ENCODE peak calls at places on chromosomes 12 and 14, in eight cellular contexts. One of them, this sample, is unnamed. For H3K4me1, the result is how much of the 10 kb centered on the place peaks cover.

GRCh38 chr12:110042260-110042659 is 6.1 kb downstream of the C12orf76 start:
- DNase-seq in vagina: no peak
- DNase-seq in stomach: no peak
- DNase-seq in SK-N-SH: no peak
- DNase-seq in GM23338: no peak
- DNase-seq in endothelial cell of umbilical vein: no peak
- DNase-seq in K562: no peak
- DNase-seq in HCT116: no peak
- DNase-seq in this sample: no peak

GRCh38 chr12:55831407-55831880 is 2.1 kb upstream of the DNAJC14 start:
- DNase-seq in vagina: no peak
- DNase-seq in stomach: no peak
- DNase-seq in SK-N-SH: peak
- DNase-seq in GM23338: no peak
- DNase-seq in endothelial cell of umbilical vein: no peak
- DNase-seq in K562: no peak
- DNase-seq in HCT116: no peak
- DNase-seq in this sample: peak

GRCh38 chr12:22406622-22407021 is 72.1 kb upstream of the ST8SIA1 start:
- DNase-seq in vagina: no peak
- DNase-seq in stomach: no peak
- DNase-seq in SK-N-SH: no peak
- DNase-seq in GM23338: no peak
- DNase-seq in endothelial cell of umbilical vein: no peak
- DNase-seq in K562: no peak
- DNase-seq in HCT116: no peak
- DNase-seq in this sample: no peak

GRCh38 chr12:6700646-6701051 is at the start of gene PIANP:
- DNase-seq in vagina: no peak
- DNase-seq in stomach: peak
- DNase-seq in SK-N-SH: peak
- DNase-seq in GM23338: peak
- DNase-seq in endothelial cell of umbilical vein: no peak
- DNase-seq in K562: peak
- DNase-seq in HCT116: no peak
- DNase-seq in this sample: peak

GRCh38 chr14:31435276-31435675 is 14.9 kb upstream of the HEATR5A start:
- DNase-seq in vagina: no peak
- DNase-seq in stomach: no peak
- DNase-seq in SK-N-SH: no peak
- DNase-seq in GM23338: no peak
- DNase-seq in endothelial cell of umbilical vein: no peak
- DNase-seq in K562: no peak
- DNase-seq in HCT116: no peak
- DNase-seq in this sample: no peak

GRCh38 chr12:24596768-24597388 is 352.0 kb downstream of the BCAT1 start:
- DNase-seq in vagina: no peak
- DNase-seq in stomach: no peak
- DNase-seq in SK-N-SH: peak
- DNase-seq in GM23338: peak
- DNase-seq in endothelial cell of umbilical vein: peak
- DNase-seq in K562: peak
- DNase-seq in HCT116: no peak
- DNase-seq in this sample: no peak

GRCh38 chr12:1811281-1811947 is 9.0 kb upstream of the LRTM2 start:
- DNase-seq in vagina: no peak
- DNase-seq in stomach: no peak
- DNase-seq in SK-N-SH: no peak
- DNase-seq in GM23338: no peak
- DNase-seq in endothelial cell of umbilical vein: peak
- DNase-seq in K562: no peak
- DNase-seq in HCT116: no peak
- DNase-seq in this sample: peak

GRCh38 chr12:7221486-7221885 is 32.0 kb downstream of the PEX5 start:
- DNase-seq in vagina: no peak
- DNase-seq in stomach: no peak
- DNase-seq in SK-N-SH: no peak
- DNase-seq in GM23338: no peak
- DNase-seq in endothelial cell of umbilical vein: no peak
- DNase-seq in K562: no peak
- DNase-seq in HCT116: no peak
- DNase-seq in this sample: no peak

GRCh38 chr12:52061470-52062166 is 8.2 kb upstream of the ATG101 start:
- DNase-seq in vagina: no peak
- DNase-seq in stomach: no peak
- DNase-seq in SK-N-SH: no peak
- DNase-seq in GM23338: no peak
- DNase-seq in endothelial cell of umbilical vein: no peak
- DNase-seq in K562: no peak
- DNase-seq in HCT116: no peak
- DNase-seq in this sample: no peak

GRCh38 chr14:89269404-89269803 is 147.6 kb downstream of the FOXN3 start:
- DNase-seq in vagina: no peak
- DNase-seq in stomach: no peak
- DNase-seq in SK-N-SH: no peak
- DNase-seq in GM23338: no peak
- DNase-seq in endothelial cell of umbilical vein: peak
- DNase-seq in K562: no peak
- DNase-seq in HCT116: no peak
- DNase-seq in this sample: no peak

GRCh38 chr14:74346341-74346740 is 1.9 kb upstream of the VRTN start:
- DNase-seq in vagina: no peak
- DNase-seq in stomach: no peak
- DNase-seq in SK-N-SH: no peak
- DNase-seq in GM23338: peak
- DNase-seq in endothelial cell of umbilical vein: no peak
- DNase-seq in K562: no peak
- DNase-seq in HCT116: no peak
- DNase-seq in this sample: no peak

GRCh38 chr12:49982246-49983229 is 9.8 kb downstream of the AQP6 start:
- DNase-seq in vagina: no peak
- DNase-seq in stomach: no peak
- DNase-seq in SK-N-SH: no peak
- DNase-seq in GM23338: no peak
- DNase-seq in endothelial cell of umbilical vein: no peak
- DNase-seq in K562: no peak
- DNase-seq in HCT116: no peak
- DNase-seq in this sample: no peak

GRCh38 chr14:100677152-100677924 is 49.4 kb upstream of the DLK1 start:
- DNase-seq in vagina: no peak
- DNase-seq in stomach: no peak
- DNase-seq in SK-N-SH: peak
- DNase-seq in GM23338: no peak
- DNase-seq in endothelial cell of umbilical vein: no peak
- DNase-seq in K562: no peak
- DNase-seq in HCT116: no peak
- DNase-seq in this sample: peak

DNA sequence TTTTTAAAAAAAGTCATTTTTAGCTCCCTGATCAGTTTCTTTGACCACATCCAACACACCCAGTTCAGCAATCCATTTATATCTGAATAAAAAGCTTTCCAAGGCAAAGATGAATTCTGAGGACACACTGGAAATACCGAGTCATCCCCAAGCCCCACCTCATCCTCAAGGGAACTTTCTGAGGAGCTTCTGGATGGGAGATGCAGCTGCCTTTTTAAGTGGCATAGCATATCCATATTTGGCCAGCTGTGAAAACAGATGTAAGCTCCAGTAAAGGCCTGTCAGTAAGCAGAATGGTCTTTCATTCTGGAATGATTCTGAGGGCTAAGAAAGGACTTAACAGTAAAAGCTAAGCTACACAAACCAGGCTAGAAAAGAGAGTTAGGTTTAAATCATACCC is 18.4 kb downstream of the ZFYVE1 start:
- DNase-seq in vagina: no peak
- DNase-seq in stomach: no peak
- DNase-seq in SK-N-SH: no peak
- DNase-seq in GM23338: no peak
- DNase-seq in endothelial cell of umbilical vein: no peak
- DNase-seq in K562: no peak
- DNase-seq in HCT116: no peak
- DNase-seq in this sample: no peak
- H3K4me1 ChIP-seq in vagina: under half
- H3K4me1 ChIP-seq in stomach: under half
- H3K4me1 ChIP-seq in SK-N-SH: under half
- H3K4me1 ChIP-seq in GM23338: under half
- H3K4me1 ChIP-seq in endothelial cell of umbilical vein: under half
- H3K4me1 ChIP-seq in K562: under half
- H3K4me1 ChIP-seq in HCT116: under half
- H3K4me1 ChIP-seq in this sample: under half

GRCh38 chr14:55104051-55104954 is 24.7 kb upstream of the LGALS3 start:
- DNase-seq in vagina: no peak
- DNase-seq in stomach: no peak
- DNase-seq in SK-N-SH: no peak
- DNase-seq in GM23338: no peak
- DNase-seq in endothelial cell of umbilical vein: no peak
- DNase-seq in K562: no peak
- DNase-seq in HCT116: no peak
- DNase-seq in this sample: peak

GRCh38 chr14:55109846-55110245 is 19.2 kb upstream of the LGALS3 start:
- DNase-seq in vagina: no peak
- DNase-seq in stomach: no peak
- DNase-seq in SK-N-SH: no peak
- DNase-seq in GM23338: no peak
- DNase-seq in endothelial cell of umbilical vein: no peak
- DNase-seq in K562: no peak
- DNase-seq in HCT116: no peak
- DNase-seq in this sample: no peak

GRCh38 chr14:55105991-55106390 is 23.1 kb upstream of the LGALS3 start:
- DNase-seq in vagina: no peak
- DNase-seq in stomach: no peak
- DNase-seq in SK-N-SH: no peak
- DNase-seq in GM23338: no peak
- DNase-seq in endothelial cell of umbilical vein: no peak
- DNase-seq in K562: no peak
- DNase-seq in HCT116: no peak
- DNase-seq in this sample: peak

GRCh38 chr14:55111122-55111705 is 17.8 kb upstream of the LGALS3 start:
- DNase-seq in vagina: no peak
- DNase-seq in stomach: no peak
- DNase-seq in SK-N-SH: no peak
- DNase-seq in GM23338: peak
- DNase-seq in endothelial cell of umbilical vein: no peak
- DNase-seq in K562: no peak
- DNase-seq in HCT116: no peak
- DNase-seq in this sample: no peak

DNA sequence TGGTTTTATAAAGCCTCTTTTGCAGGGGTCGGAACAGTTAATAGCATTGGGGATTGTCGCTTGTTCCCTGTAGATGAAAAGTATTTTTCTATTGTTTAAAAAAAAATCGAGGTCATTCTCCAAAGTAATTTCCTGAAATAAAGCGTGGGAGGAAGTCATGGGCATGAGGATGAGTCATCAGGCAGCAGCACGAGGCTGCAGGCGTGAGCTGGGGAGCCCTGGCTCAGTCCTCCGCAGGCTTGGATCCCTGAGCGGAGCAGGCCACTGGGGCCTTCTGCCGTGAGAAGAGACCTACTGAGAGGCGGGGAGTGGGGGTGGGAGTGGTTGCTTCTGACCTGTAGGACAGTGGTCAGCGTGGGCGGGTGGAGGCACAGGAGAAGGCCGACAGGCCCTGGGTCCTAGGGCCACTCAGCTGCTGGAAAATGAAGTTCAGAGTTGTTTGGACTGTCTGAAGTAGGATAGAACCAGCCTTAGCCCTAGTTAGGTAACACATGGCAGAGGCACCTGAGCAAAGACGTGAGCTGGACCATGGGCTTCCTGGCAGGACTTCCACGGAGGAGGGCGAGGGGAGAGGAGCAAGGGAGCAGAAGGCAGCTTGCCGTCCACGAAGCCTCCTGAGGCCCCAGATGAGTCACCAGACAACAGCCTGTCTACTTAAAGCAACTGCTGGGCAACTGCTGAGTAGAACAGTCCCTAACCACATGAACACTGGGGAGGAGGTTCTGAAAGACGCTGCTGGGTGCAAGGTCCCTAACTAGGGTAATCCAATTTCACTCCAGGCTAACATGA is 21.1 kb upstream of the LGALS3 start:
- DNase-seq in vagina: no peak
- DNase-seq in stomach: peak
- DNase-seq in SK-N-SH: no peak
- DNase-seq in GM23338: no peak
- DNase-seq in endothelial cell of umbilical vein: peak
- DNase-seq in K562: peak
- DNase-seq in HCT116: peak
- DNase-seq in this sample: peak
- TF ChIP-seq POLR2AphosphoS5 in vagina: peak
- TF ChIP-seq POLR2AphosphoS5 in stomach: peak
- TF ChIP-seq POLR2AphosphoS5 in SK-N-SH: no peak
- TF ChIP-seq POLR2AphosphoS5 in GM23338: no peak
- TF ChIP-seq POLR2AphosphoS5 in endothelial cell of umbilical vein: peak
- TF ChIP-seq POLR2AphosphoS5 in K562: no peak
- TF ChIP-seq POLR2AphosphoS5 in HCT116: peak
- TF ChIP-seq POLR2AphosphoS5 in this sample: peak

GRCh38 chr12:4277205-4277543 is 3.6 kb downstream of the CCND2 start:
- DNase-seq in vagina: no peak
- DNase-seq in stomach: no peak
- DNase-seq in SK-N-SH: no peak
- DNase-seq in GM23338: no peak
- DNase-seq in endothelial cell of umbilical vein: no peak
- DNase-seq in K562: no peak
- DNase-seq in HCT116: no peak
- DNase-seq in this sample: no peak
- H3K27ac ChIP-seq in vagina: peak
- H3K27ac ChIP-seq in stomach: no peak
- H3K27ac ChIP-seq in SK-N-SH: no peak
- H3K27ac ChIP-seq in GM23338: peak
- H3K27ac ChIP-seq in endothelial cell of umbilical vein: no peak
- H3K27ac ChIP-seq in K562: no peak
- H3K27ac ChIP-seq in HCT116: no peak
- H3K27ac ChIP-seq in this sample: no peak

GRCh38 chr12:123064885-123065619 is 84.6 kb downstream of the ARL6IP4 start:
- DNase-seq in vagina: no peak
- DNase-seq in stomach: no peak
- DNase-seq in SK-N-SH: no peak
- DNase-seq in GM23338: no peak
- DNase-seq in endothelial cell of umbilical vein: no peak
- DNase-seq in K562: no peak
- DNase-seq in HCT116: no peak
- DNase-seq in this sample: peak
- H3K4me1 ChIP-seq in vagina: half or more
- H3K4me1 ChIP-seq in stomach: half or more
- H3K4me1 ChIP-seq in SK-N-SH: under half
- H3K4me1 ChIP-seq in GM23338: under half
- H3K4me1 ChIP-seq in endothelial cell of umbilical vein: under half
- H3K4me1 ChIP-seq in K562: under half
- H3K4me1 ChIP-seq in HCT116: under half
- H3K4me1 ChIP-seq in this sample: half or more

GRCh38 chr14:58733451-58734208 is 95.9 kb downstream of the DACT1 start:
- DNase-seq in vagina: no peak
- DNase-seq in stomach: no peak
- DNase-seq in SK-N-SH: no peak
- DNase-seq in GM23338: no peak
- DNase-seq in endothelial cell of umbilical vein: no peak
- DNase-seq in K562: no peak
- DNase-seq in HCT116: no peak
- DNase-seq in this sample: no peak
- TF ChIP-seq POLR2AphosphoS5 in vagina: no peak
- TF ChIP-seq POLR2AphosphoS5 in stomach: no peak
- TF ChIP-seq POLR2AphosphoS5 in SK-N-SH: no peak
- TF ChIP-seq POLR2AphosphoS5 in GM23338: no peak
- TF ChIP-seq POLR2AphosphoS5 in endothelial cell of umbilical vein: no peak
- TF ChIP-seq POLR2AphosphoS5 in K562: no peak
- TF ChIP-seq POLR2AphosphoS5 in HCT116: no peak
- TF ChIP-seq POLR2AphosphoS5 in this sample: no peak

GRCh38 chr12:26810330-26810729 is 22.7 kb downstream of the ITPR2 start:
- DNase-seq in vagina: no peak
- DNase-seq in stomach: peak
- DNase-seq in SK-N-SH: no peak
- DNase-seq in GM23338: peak
- DNase-seq in endothelial cell of umbilical vein: peak
- DNase-seq in K562: no peak
- DNase-seq in HCT116: no peak
- DNase-seq in this sample: no peak
- H3K27ac ChIP-seq in vagina: no peak
- H3K27ac ChIP-seq in stomach: peak
- H3K27ac ChIP-seq in SK-N-SH: peak
- H3K27ac ChIP-seq in GM23338: no peak
- H3K27ac ChIP-seq in endothelial cell of umbilical vein: no peak
- H3K27ac ChIP-seq in K562: no peak
- H3K27ac ChIP-seq in HCT116: no peak
- H3K27ac ChIP-seq in this sample: no peak

This sample was measured in spleen.